ENCODE peak calls at places on chromosome 20, in five cellular contexts. U is fibroblast of pulmonary artery, V is AG04450, C is tibial nerve, T is dorsolateral prefrontal cortex. G is an unnamed sample.

GRCh38 chr20:47929368-47930115 is 144.3 kb upstream of the SULF2 start:
- DNase-seq in U (peak; percentile 66), V (no peak), C (peak; percentile 13), T (no peak), G (peak; percentile 47)

GRCh38 chr20:19741914-19742313 is 16.1 kb upstream of the RIN2 start:
- DNase-seq in U (no peak), V (no peak), C (no peak), T (no peak), G (no peak)

GRCh38 chr20:10671221-10671849 is 2.5 kb downstream of the JAG1 start:
- DNase-seq in U (peak; percentile 96), V (peak; percentile 90), C (peak; percentile 84), T (peak; percentile 65), G (peak; percentile 90)

GRCh38 chr20:17229256-17229655 is 2.4 kb downstream of the PCSK2 start:
- DNase-seq in U (no peak), V (no peak), C (no peak), T (no peak), G (no peak)

GRCh38 chr20:48773837-48774418 is 53.9 kb downstream of the PREX1 start:
- DNase-seq in U (no peak), V (no peak), C (no peak), T (no peak), G (peak; percentile 24)

GRCh38 chr20:879626-880025 is 36.5 kb downstream of the ANGPT4 start:
- DNase-seq in U (no peak), V (no peak), C (no peak), T (no peak), G (no peak)

GRCh38 chr20:36050436-36051317 is 82.3 kb downstream of the CNBD2 start:
- DNase-seq in U (peak; percentile 88), V (peak; percentile 59), C (peak; percentile 88), T (peak; percentile 83), G (peak; percentile 85)

GRCh38 chr20:37071481-37071911 is 24.3 kb downstream of the RBL1 start:
- DNase-seq in U (peak; percentile 18), V (no peak), C (no peak), T (no peak), G (peak; percentile 39)

GRCh38 chr20:1810926-1811620 is 84.1 kb upstream of the SIRPA start:
- DNase-seq in U (peak; percentile 66), V (no peak), C (peak; percentile 36), T (no peak), G (peak; percentile 55)

GRCh38 chr20:51529027-51529749 is 13.3 kb downstream of the NFATC2 start:
- DNase-seq in U (peak; percentile 51), V (no peak), C (no peak), T (no peak), G (peak; percentile 51)

GRCh38 chr20:9032758-9033157 is 36.1 kb upstream of the PLCB4 start:
- DNase-seq in U (no peak), V (no peak), C (no peak), T (no peak), G (no peak)

GRCh38 chr20:1465470-1466210 is 1.0 kb downstream of the NSFL1C start:
- DNase-seq in U (peak; percentile 13), V (no peak), C (no peak), T (no peak), G (peak; percentile 28)

GRCh38 chr20:2693996-2694471 is 1.5 kb downstream of the EBF4 start:
- DNase-seq in U (no peak), V (no peak), C (no peak), T (peak; percentile 39), G (no peak)

GRCh38 chr20:414161-414560 is 6.1 kb downstream of the RBCK1 start:
- DNase-seq in U (no peak), V (no peak), C (no peak), T (no peak), G (no peak)

GRCh38 chr20:3168079-3168828 is 5.1 kb downstream of the LZTS3 start:
- DNase-seq in U (no peak), V (no peak), C (no peak), T (no peak), G (no peak)

GRCh38 chr20:18314786-18315406 is 26.6 kb downstream of the ZNF133 start:
- DNase-seq in U (peak; percentile 23), V (peak; percentile 8), C (no peak), T (no peak), G (peak; percentile 69)

GRCh38 chr20:1332749-1333300 is 3.9 kb upstream of the SDCBP2 start:
- DNase-seq in U (no peak), V (no peak), C (no peak), T (no peak), G (no peak)

GRCh38 chr20:53725575-53725970 is 131.9 kb upstream of the ZNF217 start:
- DNase-seq in U (no peak), V (no peak), C (no peak), T (no peak), G (no peak)

GRCh38 chr20:58309607-58310290 is at the start of gene RAB22A:
- DNase-seq in U (peak; percentile 85), V (peak; percentile 42), C (peak; percentile 64), T (peak; percentile 72), G (peak; percentile 77)

GRCh38 chr20:58308680-58309527 is 611 bp upstream of the RAB22A start:
- DNase-seq in U (peak; percentile 63), V (peak; percentile 11), C (peak; percentile 44), T (no peak), G (peak; percentile 64)

GRCh38 chr20:58306421-58307261 is 2.9 kb upstream of the RAB22A start:
- DNase-seq in U (peak; percentile 31), V (peak; percentile 21), C (peak; percentile 16), T (no peak), G (peak; percentile 66)

GRCh38 chr20:58307270-58307669 is 2.2 kb upstream of the RAB22A start:
- DNase-seq in U (no peak), V (no peak), C (no peak), T (no peak), G (no peak)

DNA sequence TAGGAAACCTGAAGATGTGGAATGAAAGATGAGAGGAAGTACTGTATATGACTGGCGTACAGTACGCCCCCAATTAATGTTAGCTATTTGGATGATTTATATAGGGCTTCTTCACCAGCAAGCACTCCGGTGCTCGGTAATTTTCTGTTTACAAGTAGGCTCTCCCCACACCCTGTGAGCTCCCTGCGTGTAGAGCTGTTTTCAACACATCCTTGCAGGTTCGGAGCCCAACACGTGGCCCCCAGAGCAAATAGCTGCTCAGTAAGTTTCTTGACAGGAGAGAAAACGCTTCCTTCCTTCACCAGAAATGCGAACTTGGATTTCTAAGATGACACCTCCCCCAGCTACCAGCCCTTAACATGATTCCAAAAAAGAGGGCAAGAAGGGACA is 1.2 kb upstream of the RAB22A start:
- DNase-seq in U (no peak), V (no peak), C (no peak), T (no peak), G (no peak)
- H3K4me3 ChIP-seq in U (peak overlapping the region; percentile 79), V (peak overlapping the region; percentile 82), C (peak overlapping the region; percentile 87), T (peak overlapping the region; percentile 95), G (peak overlapping the region; percentile 82)

DNA sequence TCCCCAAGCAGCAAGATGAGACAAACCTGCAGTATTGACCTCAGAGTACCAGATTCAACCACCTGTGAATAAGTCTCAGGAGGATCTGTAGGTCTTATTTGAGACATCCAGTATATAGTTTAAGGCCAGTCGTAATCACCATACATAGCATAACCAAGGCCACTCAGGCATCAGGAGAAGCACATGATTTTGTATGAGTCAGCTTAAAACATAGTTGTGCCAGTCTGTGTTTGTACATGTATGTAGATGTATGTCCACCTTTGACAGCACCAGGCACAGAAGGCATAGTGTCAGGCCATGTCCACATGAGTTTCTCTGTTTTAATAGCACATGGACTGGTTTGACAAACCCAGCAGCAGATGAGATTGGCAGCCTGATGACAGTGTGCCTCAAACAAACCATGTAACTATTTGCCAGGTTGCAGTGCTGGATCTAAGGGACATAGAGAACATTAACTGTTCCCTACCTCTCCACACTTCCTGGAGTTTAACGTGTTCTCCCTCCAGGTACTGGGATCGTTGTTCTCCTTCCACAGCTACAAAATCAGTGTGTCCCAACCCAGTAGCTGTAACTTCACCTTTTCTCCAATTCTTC is 8.6 kb upstream of the ASIP start:
- DNase-seq in U (no peak), V (no peak), C (no peak), T (no peak), G (no peak)
- TF ChIP-seq CTCF in U (no peak), V (no peak), C (no peak), T (no peak), G (no peak)

DNA sequence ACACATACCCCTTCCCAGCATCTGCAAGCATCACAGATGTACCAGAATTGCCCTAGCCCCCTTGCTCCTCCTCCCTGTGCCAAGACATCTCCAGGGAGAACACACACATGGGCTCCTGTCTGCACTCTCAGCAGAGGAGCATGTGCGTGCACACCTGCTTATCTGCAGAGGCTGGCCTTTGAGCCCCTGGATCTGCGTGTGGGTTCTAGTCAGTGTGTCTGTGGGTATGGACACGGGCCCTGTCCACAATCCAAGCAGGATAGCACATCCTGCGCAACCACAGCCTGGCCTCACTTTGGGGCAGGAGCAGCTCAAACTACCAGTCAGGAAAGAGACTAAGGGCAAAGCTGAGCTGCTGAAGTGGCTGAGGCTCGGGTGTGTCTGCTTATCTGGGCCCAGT is 41.0 kb downstream of the HM13 start:
- DNase-seq in U (no peak), V (no peak), C (no peak), T (no peak), G (no peak)
- H3K4me3 ChIP-seq in U (no peak overlapping the region), V (no peak overlapping the region), C (no peak overlapping the region), T (no peak overlapping the region), G (no peak overlapping the region)

GRCh38 chr20:58470336-58470978 is 44.7 kb downstream of the APCDD1L start:
- DNase-seq in U (no peak), V (no peak), C (no peak), T (no peak), G (no peak)

GRCh38 chr20:58469500-58470129 is 45.6 kb downstream of the APCDD1L start:
- DNase-seq in U (no peak), V (no peak), C (no peak), T (no peak), G (no peak)

GRCh38 chr20:58472273-58473018 is 42.8 kb downstream of the APCDD1L start:
- DNase-seq in U (no peak), V (no peak), C (no peak), T (no peak), G (no peak)

GRCh38 chr20:58471835-58472164 is 43.4 kb downstream of the APCDD1L start:
- DNase-seq in U (no peak), V (no peak), C (no peak), T (no peak), G (no peak)

DNA sequence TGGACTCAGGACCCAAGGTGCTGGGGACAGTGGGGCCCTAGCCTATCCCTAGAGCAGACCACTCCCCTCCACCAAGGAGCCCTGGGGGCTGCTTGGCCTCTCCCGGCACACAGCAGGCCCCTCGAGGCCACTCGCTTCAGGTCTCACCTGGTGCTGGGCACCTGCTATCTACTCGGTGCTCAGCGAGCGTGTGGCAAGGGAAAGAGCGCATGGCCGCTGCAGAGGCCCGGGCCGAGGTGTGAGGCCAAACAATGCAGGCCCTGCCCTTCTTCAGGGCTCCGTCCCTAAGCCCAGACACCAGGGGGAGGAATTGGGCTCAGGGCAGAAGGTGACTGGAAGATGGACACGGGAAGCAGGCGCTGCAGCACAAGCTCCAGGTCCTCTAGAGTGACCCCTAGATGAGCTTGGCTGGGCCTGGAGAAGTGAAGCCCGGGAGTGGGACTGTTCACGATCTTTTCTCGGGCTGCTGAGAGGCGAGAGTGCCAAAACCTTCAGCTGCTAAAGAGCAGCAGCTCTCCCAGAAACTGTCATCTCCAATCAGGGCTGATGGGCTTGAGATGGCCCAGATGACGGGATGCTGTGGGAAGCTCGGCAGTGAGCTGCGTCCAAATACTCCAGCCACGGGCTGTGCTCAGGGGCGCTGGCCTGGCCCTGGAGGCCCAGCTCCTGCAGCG is 43.9 kb downstream of the APCDD1L start:
- DNase-seq in U (peak; percentile 17), V (no peak), C (no peak), T (no peak), G (no peak)
- TF ChIP-seq CTCF in U (no peak), V (no peak), C (no peak), T (no peak), G (no peak)

GRCh38 chr20:30284533-30284932 is 972.9 kb upstream of the DEFB115 start:
- DNase-seq in U (no peak), V (no peak), C (no peak), T (no peak), G (no peak)
- H3K4me3 ChIP-seq in U (no peak overlapping the region), V (no peak overlapping the region), C (no peak overlapping the region), T (peak overlapping the region; percentile 66), G (no peak overlapping the region)

GRCh38 chr20:5550738-5551529 is 199.3 kb upstream of the SHLD1 start:
- DNase-seq in U (no peak), V (no peak), C (no peak), T (no peak), G (no peak)
- TF ChIP-seq CTCF in U (no peak), V (no peak), C (no peak), T (no peak), G (no peak)

G was measured in astrocyte of the spinal cord.